ENCODE peak calls at places on chromosome 12, in six cellular contexts. N is AG09319; S is CD8-positive, alpha-beta T cell; O is iris pigment epithelial cell; R is GM04504; L is IMR-90. V is an unnamed sample.
A peak's percentile ranks its signal among the peaks of the same experiment; 100 is the strongest.

GRCh38 chr12:71799105-71799504 is 40.5 kb upstream of the TBC1D15 start:
- DNase-seq in L (peak; percentile 59), N (no peak), O (peak; percentile 12), R (peak; percentile 18), S (no peak), V (no peak)

GRCh38 chr12:64943686-64944085 is 119.2 kb downstream of the TBC1D30 start:
- DNase-seq in O (peak; percentile 72), N (no peak), L (no peak), R (peak; percentile 3), S (no peak), V (no peak)

GRCh38 chr12:26971963-26972362 is 33.7 kb downstream of the FGFR1OP2 start:
- DNase-seq in O (no peak), N (no peak), S (peak; percentile 61), R (no peak), L (no peak), V (peak; percentile 14)

GRCh38 chr12:6963741-6964446 is 6.6 kb downstream of the PHB2 start:
- DNase-seq in O (no peak), S (peak; percentile 48), N (no peak), L (no peak), R (no peak), V (no peak)

GRCh38 chr12:110689002-110689600 is at the start of gene HVCN1:
- DNase-seq in R (no peak), S (peak; percentile 68), N (no peak), O (peak; percentile 5), L (no peak), V (peak; percentile 40)

GRCh38 chr12:130222519-130223255 is 60.4 kb downstream of the FZD10 start:
- DNase-seq in S (no peak), L (no peak), R (no peak), O (no peak), N (no peak), V (no peak)

GRCh38 chr12:123102781-123103503 is 47.9 kb downstream of the PITPNM2 start:
- DNase-seq in S (no peak), L (no peak), O (no peak), R (no peak), N (no peak), V (no peak)

GRCh38 chr12:27779416-27779815 is 617 bp upstream of the KLHL42 start:
- DNase-seq in N (no peak), L (no peak), S (no peak), R (no peak), O (no peak), V (no peak)

GRCh38 chr12:57896139-57896436 is 45.3 kb upstream of the ATP23 start:
- DNase-seq in L (no peak), O (peak; percentile 21), N (no peak), S (no peak), R (no peak), V (no peak)

GRCh38 chr12:89969098-89969497 is 260.5 kb upstream of the ATP2B1 start:
- DNase-seq in L (no peak), S (no peak), N (no peak), O (no peak), R (no peak), V (no peak)

GRCh38 chr12:26010293-26010821 is 51.9 kb downstream of the RASSF8 start:
- DNase-seq in O (no peak), N (no peak), L (no peak), S (no peak), R (no peak), V (no peak)

GRCh38 chr12:46608431-46609280 is 217.1 kb downstream of the SLC38A4 start:
- DNase-seq in N (peak; percentile 45), R (peak; percentile 70), S (no peak), L (peak; percentile 76), O (peak; percentile 32), V (no peak)

GRCh38 chr12:51371295-51371953 is 19.8 kb downstream of the GALNT6 start:
- DNase-seq in R (peak; percentile 90), N (peak; percentile 88), O (peak; percentile 98), L (peak; percentile 97), S (no peak), V (no peak)

GRCh38 chr12:42213954-42214426 is 24.1 kb downstream of the YAF2 start:
- DNase-seq in R (no peak), L (peak; percentile 55), N (no peak), S (no peak), O (peak; percentile 81), V (no peak)

GRCh38 chr12:79156846-79157463 is 292.4 kb downstream of the SYT1 start:
- DNase-seq in L (no peak), S (no peak), O (no peak), N (no peak), R (no peak), V (no peak)

GRCh38 chr12:48961801-48962200 is 4.5 kb upstream of the ARF3 start:
- DNase-seq in S (no peak), R (no peak), L (no peak), O (no peak), N (no peak), V (no peak)

GRCh38 chr12:6310771-6311610 is 509 bp downstream of the PLEKHG6 start:
- DNase-seq in O (no peak), L (no peak), N (no peak), R (no peak), S (no peak), V (no peak)